ENCODE peak calls at places on chromosomes 6 and 20, in nine cellular contexts. C, B, H, Y, F, D, P, N and K are unnamed samples.

GRCh38 chr6:140052757-140053729 is 678.6 kb upstream of the CITED2 start:
- DNase-seq in B (no peak), P (no peak), Y (peak; percentile 61), N (no peak), H (no peak), F (no peak), C (no peak), D (peak; percentile 35), K (no peak)

GRCh38 chr6:41668968-41669367 is 30.7 kb downstream of the MDFI start:
- DNase-seq in F (no peak), B (no peak), C (no peak), D (no peak), P (no peak), N (no peak), Y (no peak), H (no peak), K (no peak)

GRCh38 chr6:157881375-157881774 is 58.3 kb downstream of the SNX9 start:
- DNase-seq in B (no peak), F (no peak), D (no peak), N (no peak), C (no peak), Y (no peak), P (no peak), H (no peak), K (no peak)

GRCh38 chr6:18997375-18997826 is 610.3 kb downstream of the RNF144B start:
- DNase-seq in P (no peak), C (peak; percentile 52), H (no peak), N (no peak), F (no peak), D (peak; percentile 34), B (no peak), Y (no peak), K (no peak)

GRCh38 chr6:143782517-143782916 is 60.6 kb upstream of the LTV1 start:
- DNase-seq in F (no peak), B (no peak), P (no peak), C (peak; percentile 15), H (no peak), N (no peak), D (no peak), Y (no peak), K (no peak)

GRCh38 chr20:38447931-38448675 is 13.0 kb upstream of the SNHG17 start:
- DNase-seq in C (no peak), H (no peak), F (no peak), D (peak; percentile 36), Y (no peak), P (no peak), N (no peak), B (no peak), K (no peak)

GRCh38 chr6:3650959-3651697 is 100.4 kb downstream of the PXDC1 start:
- DNase-seq in F (no peak), P (no peak), B (no peak), N (no peak), Y (no peak), H (no peak), D (no peak), C (no peak), K (no peak)

GRCh38 chr6:113447088-113447831 is 409.9 kb upstream of the MARCKS start:
- DNase-seq in P (no peak), B (no peak), Y (peak; percentile 91), N (no peak), H (no peak), C (peak; percentile 78), D (no peak), F (no peak), K (no peak)

GRCh38 chr6:28003059-28003458 is 46.0 kb downstream of the OR2B6 start:
- DNase-seq in B (no peak), Y (no peak), C (no peak), H (no peak), N (no peak), P (no peak), F (no peak), D (no peak), K (no peak)

GRCh38 chr6:51855310-51856082 is 231.9 kb downstream of the PKHD1 start:
- DNase-seq in H (no peak), N (no peak), D (peak; percentile 68), C (peak; percentile 19), P (peak; percentile 34), B (no peak), F (no peak), Y (peak; percentile 46), K (peak; percentile 7)

GRCh38 chr20:32888636-32889035 is 29.9 kb downstream of the EFCAB8 start:
- DNase-seq in H (no peak), F (no peak), Y (no peak), B (no peak), N (no peak), D (no peak), P (peak; percentile 36), C (no peak), K (no peak)

GRCh38 chr6:4402477-4402976 is 267.2 kb upstream of the ECI2 start:
- DNase-seq in C (peak; percentile 86), B (no peak), H (no peak), P (no peak), D (no peak), F (no peak), N (no peak), Y (peak; percentile 90), K (peak; percentile 13)

GRCh38 chr20:10288954-10289646 is 70.5 kb downstream of the SNAP25 start:
- DNase-seq in Y (no peak), H (no peak), N (no peak), D (no peak), F (no peak), C (no peak), B (no peak), P (no peak), K (no peak)

GRCh38 chr6:166786704-166787293 is 159.7 kb upstream of the RPS6KA2 start:
- DNase-seq in N (peak; percentile 55), D (peak; percentile 69), Y (peak; percentile 68), F (no peak), P (peak; percentile 82), B (peak; percentile 16), H (no peak), C (peak; percentile 60), K (peak; percentile 78)

GRCh38 chr20:23622839-23623343 is 14.9 kb downstream of the CST3 start:
- DNase-seq in B (no peak), C (peak; percentile 95), H (no peak), P (no peak), F (no peak), Y (peak; percentile 99), N (no peak), D (no peak), K (peak; percentile 12)

GRCh38 chr6:75296811-75297779 is 12.5 kb upstream of the TMEM30A start:
- DNase-seq in D (peak; percentile 43), P (peak; percentile 27), F (no peak), H (no peak), C (peak; percentile 26), B (no peak), N (peak; percentile 50), Y (peak; percentile 45), K (peak; percentile 15)

GRCh38 chr6:1786455-1787108 is 176.9 kb downstream of the FOXC1 start:
- DNase-seq in C (peak; percentile 20), N (no peak), F (no peak), Y (no peak), H (no peak), P (no peak), D (no peak), B (no peak), K (no peak)

GRCh38 chr20:9028419-9028818 is 40.5 kb upstream of the PLCB4 start:
- DNase-seq in D (no peak), N (no peak), F (no peak), H (no peak), C (peak; percentile 14), P (no peak), B (no peak), Y (peak; percentile 60), K (no peak)

GRCh38 chr20:50318709-50319108 is 128.1 kb downstream of the CEBPB start:
- DNase-seq in Y (no peak), N (no peak), F (no peak), P (no peak), B (no peak), H (peak; percentile 69), C (no peak), D (peak; percentile 48), K (no peak)

GRCh38 chr6:15569035-15569995 is 93.5 kb downstream of the DTNBP1 start:
- DNase-seq in H (no peak), F (no peak), N (no peak), Y (no peak), B (no peak), D (no peak), P (no peak), C (no peak), K (no peak)

GRCh38 chr6:27126815-27127537 is 120.5 kb upstream of the PRSS16 start:
- DNase-seq in B (peak; percentile 85), Y (peak; percentile 91), N (peak; percentile 80), H (peak; percentile 91), D (peak; percentile 95), P (no peak), C (peak; percentile 83), F (peak; percentile 76), K (peak; percentile 68)

GRCh38 chr20:57957397-57958049 is 247.7 kb upstream of the PMEPA1 start:
- DNase-seq in N (no peak), F (no peak), H (no peak), P (no peak), D (no peak), Y (no peak), C (peak; percentile 91), B (no peak), K (no peak)

GRCh38 chr6:117128052-117128451 is 137.3 kb upstream of the VGLL2 start:
- DNase-seq in H (no peak), C (no peak), Y (no peak), P (no peak), F (no peak), B (no peak), D (no peak), N (no peak), K (no peak)

GRCh38 chr20:14193885-14194284 is 143.5 kb downstream of the FLRT3 start:
- DNase-seq in C (no peak), N (no peak), Y (no peak), B (no peak), H (no peak), P (no peak), D (no peak), F (no peak), K (no peak)

GRCh38 chr6:25088513-25088912 is 152.8 kb upstream of the RIPOR2 start:
- DNase-seq in F (no peak), H (no peak), C (no peak), Y (no peak), P (no peak), D (peak; percentile 35), N (no peak), B (no peak), K (no peak)

GRCh38 chr20:60354181-60354580 is 396.0 kb downstream of the CDH26 start:
- DNase-seq in B (no peak), Y (no peak), H (no peak), P (no peak), C (no peak), N (no peak), F (no peak), D (no peak), K (no peak)

GRCh38 chr20:36808317-36809257 is 35.0 kb upstream of the DSN1 start:
- DNase-seq in D (peak; percentile 69), C (peak; percentile 70), Y (peak; percentile 93), P (peak; percentile 13), F (peak; percentile 50), H (peak; percentile 83), B (peak; percentile 70), N (peak; percentile 52), K (no peak)

GRCh38 chr6:37794825-37795224 is 24.7 kb upstream of the ZFAND3 start:
- DNase-seq in N (no peak), H (no peak), B (no peak), C (peak; percentile 68), D (no peak), P (no peak), F (no peak), Y (peak; percentile 72), K (no peak)

GRCh38 chr6:159168536-159169192 is 536 bp upstream of the FNDC1 start:
- DNase-seq in P (peak; percentile 6), H (no peak), N (no peak), D (no peak), Y (no peak), C (peak; percentile 76), F (no peak), B (no peak), K (no peak)

GRCh38 chr20:38165089-38165965 is at the start of gene TGM2:
- DNase-seq in P (peak; percentile 12), C (peak; percentile 71), H (peak; percentile 94), D (peak; percentile 73), N (peak; percentile 10), F (no peak), B (peak; percentile 29), Y (peak; percentile 46), K (peak; percentile 15)

GRCh38 chr6:21045135-21045616 is 510.9 kb downstream of the CDKAL1 start:
- DNase-seq in P (no peak), Y (no peak), D (no peak), N (no peak), F (no peak), C (no peak), B (no peak), H (no peak), K (no peak)